ENCODE peak calls at places on chromosomes 6 and 20, in four cellular contexts. I, O, K and S are unnamed samples.
A peak's percentile ranks its signal among the peaks of the same experiment; 100 is the strongest.

GRCh38 chr6:90610671-90611542 is 24.0 kb upstream of the MAP3K7 start:
- DNase-seq in I (no peak), O (peak; percentile 52), K (peak; percentile 10), S (peak; percentile 33)

GRCh38 chr20:38586181-38586525 is 5.2 kb downstream of the ADIG start:
- DNase-seq in I (no peak), O (no peak), K (no peak), S (no peak)

GRCh38 chr6:41706876-41707564 is 28.4 kb downstream of the TFEB start:
- DNase-seq in I (no peak), O (no peak), K (peak; percentile 62), S (peak; percentile 79)

GRCh38 chr6:43867246-43867645 is 97.2 kb downstream of the VEGFA start:
- DNase-seq in I (no peak), O (no peak), K (no peak), S (no peak)

GRCh38 chr6:52124126-52125121 is 37.0 kb upstream of the PKHD1 start:
- DNase-seq in I (no peak), O (no peak), K (no peak), S (no peak)

GRCh38 chr20:42112161-42112560 is 494.0 kb upstream of the CHD6 start:
- DNase-seq in I (no peak), O (no peak), K (no peak), S (no peak)

GRCh38 chr6:4610256-4610655 is 165.9 kb upstream of the CDYL start:
- DNase-seq in I (no peak), O (peak; percentile 64), K (peak; percentile 97), S (peak; percentile 86)

GRCh38 chr6:1363298-1363697 is 26.1 kb upstream of the FOXF2 start:
- DNase-seq in I (no peak), O (no peak), K (no peak), S (no peak)

GRCh38 chr6:125546827-125547226 is 202.6 kb upstream of the HEY2 start:
- DNase-seq in I (no peak), O (no peak), K (peak; percentile 31), S (peak; percentile 31)

GRCh38 chr20:48668451-48668946 is 159.3 kb downstream of the PREX1 start:
- DNase-seq in I (peak; percentile 31), O (no peak), K (peak; percentile 71), S (peak; percentile 83)

GRCh38 chr20:45781391-45781931 is 10.2 kb downstream of the WFDC3 start:
- DNase-seq in I (no peak), O (no peak), K (peak; percentile 78), S (peak; percentile 90)

GRCh38 chr20:461254-462198 is 807 bp downstream of the TBC1D20 start:
- DNase-seq in I (peak; percentile 18), O (peak; percentile 63), K (peak; percentile 52), S (peak; percentile 59)

GRCh38 chr6:169536446-169537170 is 165.2 kb downstream of the WDR27 start:
- DNase-seq in I (no peak), O (no peak), K (peak; percentile 48), S (peak; percentile 29)

GRCh38 chr6:30679765-30680535 is 6.5 kb downstream of the PPP1R18 start:
- DNase-seq in I (no peak), O (no peak), K (no peak), S (no peak)

GRCh38 chr6:66896415-66896814 is 1189.4 kb upstream of the EYS start:
- DNase-seq in I (no peak), O (no peak), K (peak; percentile 24), S (no peak)

GRCh38 chr6:49549691-49550412 is 616 bp upstream of the C6orf141 start:
- DNase-seq in I (no peak), O (no peak), K (no peak), S (no peak)

GRCh38 chr6:155890409-155890808 is 434.8 kb upstream of the NOX3 start:
- DNase-seq in I (no peak), O (no peak), K (no peak), S (no peak)

GRCh38 chr6:100317031-100317430 is 147.7 kb downstream of the SIM1 start:
- DNase-seq in I (no peak), O (no peak), K (no peak), S (no peak)

GRCh38 chr6:160115421-160115820 is 6.2 kb upstream of the SLC22A1 start:
- DNase-seq in I (no peak), O (no peak), K (no peak), S (no peak)

GRCh38 chr6:29696147-29697129 is 15.5 kb upstream of the ZFP57 start:
- DNase-seq in I (no peak), O (no peak), K (peak; percentile 35), S (peak; percentile 16)

GRCh38 chr6:5695260-5696245 is 311.2 kb downstream of the NRN1 start:
- DNase-seq in I (no peak), O (no peak), K (peak; percentile 27), S (peak; percentile 41)

GRCh38 chr6:28353356-28353755 is 3.6 kb downstream of the ZKSCAN3 start:
- DNase-seq in I (no peak), O (no peak), K (no peak), S (no peak)

GRCh38 chr6:24359640-24360454 is 2.0 kb upstream of the DCDC2 start:
- DNase-seq in I (no peak), O (peak; percentile 26), K (peak; percentile 79), S (peak; percentile 82)

GRCh38 chr6:168333039-168333438 is 13.5 kb upstream of the DACT2 start:
- DNase-seq in I (no peak), O (no peak), K (peak; percentile 9), S (no peak)

GRCh38 chr6:686528-686927 is 6.4 kb downstream of the EXOC2 start:
- DNase-seq in I (no peak), O (no peak), K (no peak), S (no peak)

GRCh38 chr6:144749263-144749662 is 464.1 kb downstream of the UTRN start:
- DNase-seq in I (no peak), O (no peak), K (no peak), S (no peak)

GRCh38 chr20:45426621-45427020 is 10.7 kb downstream of the PIGT start:
- DNase-seq in I (no peak), O (no peak), K (no peak), S (no peak)

GRCh38 chr6:6736753-6737654 is 148.5 kb downstream of the LY86 start:
- DNase-seq in I (peak; percentile 34), O (peak; percentile 77), K (peak; percentile 72), S (peak; percentile 46)

GRCh38 chr20:53360815-53361214 is 232.8 kb downstream of the ZNF217 start:
- DNase-seq in I (no peak), O (no peak), K (no peak), S (no peak)